ENCODE peak calls at places on chromosome 16, in eight cellular contexts. E is ovary, G is heart left ventricle, O is breast epithelium, V is heart right ventricle, T is mammary epithelial cell, Z is fibroblast of mammary gland, Y is cardiac muscle cell. H is an unnamed sample.

GRCh38 chr16:5490499-5490898 is 392.9 kb upstream of the EEF2KMT start:
- DNase-seq in E (no peak), Z (peak), O (no peak), Y (no peak), G (peak), T (no peak), V (no peak), H (no peak)

GRCh38 chr16:1639282-1639681 is 27.1 kb downstream of the CRAMP1 start:
- DNase-seq in E (no peak), G (no peak), Y (no peak), O (no peak), Z (no peak), T (no peak), V (no peak), H (no peak)

GRCh38 chr16:35188288-35189155 is 1729.1 kb downstream of the TP53TG3F start:
- DNase-seq in O (no peak), T (no peak), Z (no peak), G (no peak), V (no peak), E (no peak), Y (no peak), H (peak)

GRCh38 chr16:47488051-47488450 is 26.9 kb downstream of the PHKB start:
- DNase-seq in G (no peak), E (no peak), Y (no peak), T (no peak), V (no peak), O (no peak), Z (no peak), H (no peak)

GRCh38 chr16:82456683-82457082 is 170.1 kb upstream of the CDH13 start:
- DNase-seq in Y (peak), T (peak), V (peak), G (no peak), Z (peak), O (peak), E (no peak), H (peak)

GRCh38 chr16:58628845-58629680 is 563 bp downstream of the CNOT1 start:
- DNase-seq in G (peak), V (peak), O (peak), E (peak), Z (peak), T (peak), Y (peak), H (no peak)

GRCh38 chr16:56669005-56669839 is at the start of gene MT1H:
- DNase-seq in Y (no peak), O (no peak), G (no peak), E (no peak), T (no peak), V (no peak), Z (no peak), H (no peak)

GRCh38 chr16:56252835-56253234 is 61.5 kb downstream of the GNAO1 start:
- DNase-seq in Z (no peak), V (peak), O (no peak), Y (no peak), T (no peak), G (peak), E (no peak), H (peak)

GRCh38 chr16:526181-527014 is 1.1 kb upstream of the CAPN15 start:
- DNase-seq in V (peak), G (peak), E (peak), Z (peak), T (peak), Y (peak), O (no peak), H (peak)

GRCh38 chr16:69479806-69480205 is 55.4 kb downstream of the CYB5B start:
- DNase-seq in O (no peak), Y (no peak), Z (no peak), V (no peak), T (peak), E (no peak), G (no peak), H (no peak)

GRCh38 chr16:11263737-11264136 is 5.4 kb downstream of the TNP2 start:
- DNase-seq in O (no peak), Y (no peak), Z (no peak), G (no peak), V (no peak), T (no peak), E (no peak), H (no peak)

GRCh38 chr16:63983401-63983800 is 1138.5 kb downstream of the CDH11 start:
- DNase-seq in V (no peak), E (no peak), T (peak), O (no peak), G (no peak), Y (no peak), Z (no peak), H (no peak)

GRCh38 chr16:75340715-75341500 is 89.5 kb upstream of the BCAR1 start:
- DNase-seq in E (no peak), O (no peak), G (no peak), Z (peak), Y (peak), T (no peak), V (no peak), H (peak)

GRCh38 chr16:379961-380836 is 1.6 kb downstream of the PGAP6 start:
- DNase-seq in G (no peak), Z (no peak), E (no peak), Y (no peak), O (no peak), T (no peak), V (no peak), H (no peak)

GRCh38 chr16:19595043-19595767 is 39.7 kb downstream of the VPS35L start:
- DNase-seq in Y (peak), G (peak), Z (peak), E (no peak), V (peak), T (no peak), O (no peak), H (peak)

GRCh38 chr16:57367111-57367752 is 5.1 kb upstream of the CX3CL1 start:
- DNase-seq in T (peak), O (peak), G (no peak), V (no peak), Z (peak), Y (peak), E (no peak), H (peak)

GRCh38 chr16:56776562-56776961 is 46.6 kb downstream of the NUP93 start:
- DNase-seq in O (no peak), Y (peak), E (peak), T (no peak), Z (peak), G (peak), V (peak), H (no peak)

GRCh38 chr16:79047337-79047736 is 553.2 kb downstream of the MAF start:
- DNase-seq in Z (no peak), O (no peak), T (no peak), E (no peak), Y (no peak), V (no peak), G (no peak), H (no peak)
- TF ChIP-seq CTCF in Z (peak), O (no peak), T (peak), E (no peak), Y (no peak), V (peak), G (peak), H (peak)

GRCh38 chr16:89295915-89296314 is 78.4 kb downstream of the ZNF778 start:
- DNase-seq in T (no peak), Z (peak), V (no peak), E (no peak), G (no peak), Y (peak), O (no peak), H (no peak)
- TF ChIP-seq CTCF in T (no peak), Z (no peak), V (no peak), E (no peak), G (no peak), Y (no peak), O (no peak), H (no peak)

DNA sequence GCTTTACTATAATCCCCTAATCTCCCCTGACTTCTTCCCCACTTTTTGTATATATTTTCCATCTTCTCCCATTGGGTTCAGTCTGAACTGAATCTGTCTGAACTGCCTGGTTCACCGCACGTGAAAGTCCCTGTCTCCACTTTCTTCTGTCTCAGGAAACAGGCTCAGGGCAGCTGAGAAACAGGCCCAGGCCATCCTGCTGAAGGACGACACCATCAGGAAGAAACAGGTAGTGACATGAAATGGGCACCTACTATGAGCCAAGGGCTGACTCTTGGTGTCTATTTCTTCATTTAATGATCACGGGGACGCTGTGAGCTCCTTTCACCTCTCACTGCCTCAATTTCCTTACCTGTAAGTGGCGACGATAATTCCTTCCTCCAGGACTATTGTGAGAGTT is 90.5 kb upstream of the HSBP1 start:
- DNase-seq in G (no peak), O (no peak), E (no peak), V (no peak), T (no peak), Z (no peak), Y (no peak), H (no peak)
- TF ChIP-seq CTCF in G (no peak), O (no peak), E (no peak), V (no peak), T (peak), Z (no peak), Y (no peak), H (no peak)

DNA sequence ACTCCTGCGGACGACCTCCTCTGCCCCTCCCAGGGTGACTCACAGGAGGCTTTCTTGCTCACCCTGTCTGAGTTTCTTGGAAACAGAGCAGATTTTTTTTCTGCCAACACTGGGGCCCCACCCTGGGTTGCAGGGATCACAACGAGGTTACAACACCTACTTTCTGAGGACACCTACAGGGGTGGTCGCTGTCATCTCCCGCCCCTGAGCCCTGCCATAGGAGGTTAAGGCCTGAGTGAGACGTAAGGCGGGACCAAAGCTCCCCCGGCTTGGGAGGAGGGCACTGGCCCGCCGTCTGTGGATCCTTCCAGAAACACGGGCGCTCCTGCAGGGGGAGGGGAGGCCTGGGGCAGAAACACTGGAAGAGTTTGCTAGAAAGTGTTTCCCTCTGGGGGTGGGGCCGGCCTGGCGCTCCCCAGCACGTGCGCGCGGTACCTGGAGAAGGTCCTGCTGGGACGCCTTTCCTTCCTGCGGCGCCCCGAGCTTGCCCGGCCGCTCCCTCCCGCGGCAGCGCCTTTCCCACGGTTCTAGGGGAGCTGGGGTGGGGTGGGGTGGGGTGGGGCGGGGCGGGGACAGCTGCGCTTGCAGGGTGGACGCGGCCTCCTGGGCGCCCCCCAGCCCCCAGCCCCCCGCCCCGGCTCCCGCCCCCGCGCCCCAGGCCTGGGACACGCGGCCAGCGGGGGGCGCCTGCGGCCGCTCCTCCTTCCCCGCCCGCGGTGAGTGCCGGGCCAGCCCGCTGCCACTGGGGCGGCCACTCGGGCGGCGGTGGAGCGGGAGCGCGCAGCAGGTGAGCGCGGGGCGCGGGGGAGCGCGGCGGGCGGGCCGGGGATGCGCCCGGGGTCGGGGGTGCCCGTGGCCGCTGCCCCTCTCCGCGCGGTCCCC is 20.7 kb upstream of the ADCY7 start:
- DNase-seq in G (peak), Y (peak), E (peak), O (no peak), V (peak), T (peak), Z (peak), H (peak)
- TF ChIP-seq CTCF in G (no peak), Y (no peak), E (no peak), O (no peak), V (no peak), T (no peak), Z (no peak), H (peak)

GRCh38 chr16:77849640-77850258 is 61.4 kb downstream of the VAT1L start:
- DNase-seq in V (no peak), O (no peak), E (no peak), G (peak), Y (no peak), T (no peak), Z (no peak), H (no peak)
- TF ChIP-seq CTCF in V (no peak), O (no peak), E (no peak), G (no peak), Y (no peak), T (no peak), Z (no peak), H (no peak)

GRCh38 chr16:78505544-78506371 is 406.3 kb downstream of the WWOX start:
- DNase-seq in Y (peak), Z (peak), G (peak), E (peak), T (no peak), O (peak), V (peak), H (no peak)
- TF ChIP-seq CTCF in Y (peak), Z (peak), G (peak), E (peak), T (no peak), O (peak), V (no peak), H (no peak)